ENCODE peak calls at places on chromosomes 6 and 20, in five cellular contexts. Q is cardiac fibroblast, D is SIG-M5, T is AG09309, A is body of pancreas. L is an unnamed sample.

GRCh38 chr6:129321303-129321702 is 388.7 kb downstream of the ARHGAP18 start:
- DNase-seq in Q (no peak), D (no peak), T (no peak), A (no peak), L (no peak)

GRCh38 chr6:163802267-163802666 is 387.7 kb downstream of the QKI start:
- DNase-seq in Q (no peak), D (no peak), T (no peak), A (no peak), L (no peak)

GRCh38 chr6:116387374-116387773 is 16.6 kb downstream of the DSE start:
- DNase-seq in Q (peak; percentile 55), D (no peak), T (no peak), A (no peak), L (no peak)

GRCh38 chr6:157172088-157172768 is 151.1 kb downstream of the TMEM242 start:
- DNase-seq in Q (no peak), D (no peak), T (no peak), A (no peak), L (no peak)

GRCh38 chr20:50174456-50174855 is 16.2 kb upstream of the CEBPB start:
- DNase-seq in Q (no peak), D (no peak), T (no peak), A (no peak), L (no peak)

GRCh38 chr6:136961848-136962247 is 39.7 kb downstream of the SLC35D3 start:
- DNase-seq in Q (no peak), D (no peak), T (no peak), A (no peak), L (no peak)

GRCh38 chr6:41940759-41941279 is 789 bp downstream of the CCND3 start:
- DNase-seq in Q (peak; percentile 45), D (no peak), T (no peak), A (peak; percentile 26), L (no peak)

GRCh38 chr6:136525586-136526195 is 24.5 kb downstream of the MAP7 start:
- DNase-seq in Q (no peak), D (no peak), T (no peak), A (no peak), L (no peak)

GRCh38 chr20:58406422-58407001 is 17.5 kb downstream of the VAPB start:
- DNase-seq in Q (no peak), D (no peak), T (no peak), A (no peak), L (no peak)

GRCh38 chr6:50819527-50819905 is 845 bp downstream of the TFAP2B start:
- DNase-seq in Q (peak; percentile 3), D (no peak), T (no peak), A (no peak), L (no peak)

GRCh38 chr6:170084166-170084730 is 206.6 kb downstream of the DLL1 start:
- DNase-seq in Q (no peak), D (no peak), T (no peak), A (no peak), L (no peak)

GRCh38 chr20:49380245-49380875 is 102.1 kb downstream of the KCNB1 start:
- DNase-seq in Q (no peak), D (no peak), T (no peak), A (no peak), L (no peak)

GRCh38 chr6:73722318-73723060 is 26.5 kb downstream of the CD109 start:
- DNase-seq in Q (peak; percentile 81), D (peak; percentile 5), T (peak; percentile 71), A (no peak), L (no peak)

GRCh38 chr6:36312854-36313627 is 23.6 kb downstream of the BNIP5 start:
- DNase-seq in Q (peak; percentile 30), D (no peak), T (no peak), A (no peak), L (no peak)

GRCh38 chr6:157020398-157021266 is 243.5 kb downstream of the ARID1B start:
- DNase-seq in Q (peak; percentile 73), D (no peak), T (no peak), A (no peak), L (no peak)

GRCh38 chr20:2619961-2620595 is 32.4 kb upstream of the NOP56 start:
- DNase-seq in Q (no peak), D (no peak), T (no peak), A (no peak), L (no peak)

GRCh38 chr6:15502451-15503345 is 160.1 kb downstream of the DTNBP1 start:
- DNase-seq in Q (peak; percentile 27), D (no peak), T (no peak), A (no peak), L (no peak)

GRCh38 chr20:1803216-1804128 is 91.7 kb upstream of the SIRPA start:
- DNase-seq in Q (peak; percentile 71), D (peak; percentile 77), T (no peak), A (no peak), L (no peak)

GRCh38 chr6:88302769-88303230 is 136.7 kb upstream of the CNR1 start:
- DNase-seq in Q (no peak), D (no peak), T (no peak), A (no peak), L (no peak)

GRCh38 chr20:60262967-60263603 is 304.9 kb downstream of the CDH26 start:
- DNase-seq in Q (no peak), D (no peak), T (no peak), A (peak; percentile 30), L (no peak)

GRCh38 chr6:123802697-123803455 is 789 bp upstream of the NKAIN2 start:
- DNase-seq in Q (peak; percentile 81), D (no peak), T (peak; percentile 18), A (peak; percentile 82), L (peak; percentile 84)

GRCh38 chr20:51768759-51769517 is 748 bp upstream of the ATP9A start:
- DNase-seq in Q (no peak), D (no peak), T (no peak), A (no peak), L (no peak)

GRCh38 chr6:90184334-90185298 is 112.0 kb downstream of the BACH2 start:
- DNase-seq in Q (peak; percentile 6), D (no peak), T (no peak), A (peak; percentile 23), L (no peak)

GRCh38 chr6:64930664-64931063 is 776.4 kb downstream of the EYS start:
- DNase-seq in Q (no peak), D (no peak), T (no peak), A (no peak), L (no peak)

GRCh38 chr6:117771403-117771802 is 96.1 kb downstream of the NUS1 start:
- DNase-seq in Q (no peak), D (peak; percentile 20), T (no peak), A (no peak), L (no peak)

L was measured in SK-N-MC.